ENCODE peak calls at places on chromosomes 6 and 20, in six cellular contexts. E is IMR-90; D is stimulated activated CD8-positive, alpha-beta memory T cell treated with anti-CD3 and anti-CD28 coated beads, Interleukin-4, amount 100 ng/mL, for 24 hours; B is A549; V is HT1080; Q is NCI-H2081. C is an unnamed sample.

GRCh38 chr6:1908784-1909183 is 299.1 kb downstream of the FOXC1 start:
- DNase-seq in E (peak), D (no peak), B (no peak), V (peak), Q (no peak), C (no peak)

GRCh38 chr6:15901141-15902115 is 227.5 kb upstream of the MYLIP start:
- DNase-seq in E (no peak), D (no peak), B (no peak), V (peak), Q (no peak), C (peak)

GRCh38 chr6:45854343-45854742 is 161.3 kb downstream of the CLIC5 start:
- DNase-seq in E (no peak), D (no peak), B (no peak), V (no peak), Q (no peak), C (no peak)

GRCh38 chr20:8033447-8033846 is 13.9 kb upstream of the TMX4 start:
- DNase-seq in E (no peak), D (no peak), B (no peak), V (no peak), Q (no peak), C (no peak)

GRCh38 chr6:47094351-47094925 is 52.3 kb upstream of the ADGRF1 start:
- DNase-seq in E (peak), D (no peak), B (no peak), V (peak), Q (no peak), C (no peak)

GRCh38 chr20:43194187-43194586 is 4.5 kb upstream of the PTPRT start:
- DNase-seq in E (no peak), D (no peak), B (no peak), V (no peak), Q (no peak), C (no peak)

GRCh38 chr6:130116273-130116672 is 97.9 kb downstream of the L3MBTL3 start:
- DNase-seq in E (no peak), D (no peak), B (no peak), V (no peak), Q (no peak), C (no peak)

GRCh38 chr6:99993533-99994251 is at the start of gene MCHR2:
- DNase-seq in E (no peak), D (no peak), B (no peak), V (no peak), Q (no peak), C (no peak)

GRCh38 chr6:25792016-25792415 is 37.5 kb downstream of the SLC17A4 start:
- DNase-seq in E (no peak), D (no peak), B (no peak), V (no peak), Q (no peak), C (no peak)

GRCh38 chr6:71482742-71483141 is 194.1 kb downstream of the OGFRL1 start:
- DNase-seq in E (no peak), D (no peak), B (peak), V (no peak), Q (no peak), C (no peak)

GRCh38 chr6:56643379-56644089 is 845 bp upstream of the DST start:
- DNase-seq in E (no peak), D (no peak), B (no peak), V (no peak), Q (no peak), C (no peak)

GRCh38 chr6:45256697-45257695 is 71.1 kb upstream of the RUNX2 start:
- DNase-seq in E (peak), D (no peak), B (no peak), V (no peak), Q (no peak), C (no peak)

C was measured in GM12891.